ENCODE peak calls at places on chromosome 11, in six cellular contexts. J, N, R, H, G and V are unnamed samples.

GRCh38 chr11:47961383-47961782 is 19.0 kb upstream of the PTPRJ start:
- DNase-seq in J (no peak), N (no peak), R (no peak), H (no peak), G (no peak), V (no peak)

GRCh38 chr11:24617856-24618255 is 121.0 kb downstream of the LUZP2 start:
- DNase-seq in J (no peak), N (no peak), R (no peak), H (no peak), G (no peak), V (no peak)

GRCh38 chr11:114209343-114209742 is 86.9 kb upstream of the NNMT start:
- DNase-seq in J (no peak), N (no peak), R (no peak), H (no peak), G (no peak), V (no peak)

GRCh38 chr11:121024989-121025388 is 1.1 kb downstream of the TBCEL start:
- DNase-seq in J (no peak), N (peak), R (peak), H (no peak), G (no peak), V (no peak)

GRCh38 chr11:34560511-34560910 is 46.9 kb upstream of the ELF5 start:
- DNase-seq in J (no peak), N (no peak), R (no peak), H (no peak), G (no peak), V (no peak)

GRCh38 chr11:68827733-68828132 is 14.0 kb downstream of the CPT1A start:
- DNase-seq in J (no peak), N (no peak), R (no peak), H (peak), G (no peak), V (no peak)

GRCh38 chr11:64246874-64247728 is at the start of gene PPP1R14B:
- DNase-seq in J (peak), N (peak), R (peak), H (peak), G (peak), V (peak)

GRCh38 chr11:76621866-76622265 is 48.7 kb downstream of the LRRC32 start:
- DNase-seq in J (no peak), N (peak), R (no peak), H (no peak), G (no peak), V (no peak)

GRCh38 chr11:104339383-104339831 is 175.5 kb upstream of the PDGFD start:
- DNase-seq in J (no peak), N (no peak), R (no peak), H (no peak), G (no peak), V (no peak)

GRCh38 chr11:121035169-121035755 is 11.4 kb downstream of the TBCEL start:
- DNase-seq in J (no peak), N (no peak), R (no peak), H (no peak), G (no peak), V (peak)

GRCh38 chr11:15896544-15896943 is 459.8 kb downstream of the SOX6 start:
- DNase-seq in J (no peak), N (no peak), R (no peak), H (no peak), G (no peak), V (no peak)

GRCh38 chr11:104728927-104729326 is 169.3 kb downstream of the CASP12 start:
- DNase-seq in J (no peak), N (no peak), R (peak), H (no peak), G (no peak), V (no peak)